ENCODE peak calls at places on chromosome 20, in five cellular contexts. V is GM06990, P is NCI-H1694, T is omental fat pad, N is iPS-NIHi11. Z is an unnamed sample.

GRCh38 chr20:35831029-35831428 is 59.2 kb downstream of the PHF20 start:
- DNase-seq in V (no peak), P (no peak), T (no peak), N (no peak), Z (no peak)

GRCh38 chr20:2742934-2743559 is 50.5 kb downstream of the EBF4 start:
- DNase-seq in V (no peak), P (peak), T (no peak), N (peak), Z (peak)

GRCh38 chr20:568097-568864 is 24.7 kb upstream of the CSNK2A1 start:
- DNase-seq in V (no peak), P (no peak), T (no peak), N (no peak), Z (no peak)

GRCh38 chr20:54545959-54546358 is 70.6 kb downstream of the DOK5 start:
- DNase-seq in V (no peak), P (no peak), T (no peak), N (no peak), Z (no peak)

GRCh38 chr20:47018381-47018780 is 123.7 kb downstream of the EYA2 start:
- DNase-seq in V (no peak), P (no peak), T (no peak), N (no peak), Z (no peak)

GRCh38 chr20:22684072-22684762 is 99.8 kb upstream of the FOXA2 start:
- DNase-seq in V (peak), P (peak), T (peak), N (peak), Z (peak)

GRCh38 chr20:62907377-62908317 is 18.7 kb downstream of the DIDO1 start:
- DNase-seq in V (no peak), P (no peak), T (no peak), N (peak), Z (peak)

GRCh38 chr20:38108438-38109024 is 56.5 kb downstream of the TGM2 start:
- DNase-seq in V (no peak), P (no peak), T (no peak), N (no peak), Z (no peak)

GRCh38 chr20:9955646-9956045 is 79.1 kb upstream of the ANKEF1 start:
- DNase-seq in V (no peak), P (no peak), T (no peak), N (no peak), Z (no peak)

GRCh38 chr20:16624106-16624505 is 50.9 kb upstream of the KIF16B start:
- DNase-seq in V (no peak), P (no peak), T (no peak), N (no peak), Z (no peak)

GRCh38 chr20:1442304-1442703 is 24.3 kb downstream of the NSFL1C start:
- DNase-seq in V (no peak), P (no peak), T (no peak), N (no peak), Z (no peak)

GRCh38 chr20:51695574-51696303 is 72.5 kb downstream of the ATP9A start:
- DNase-seq in V (no peak), P (no peak), T (no peak), N (peak), Z (no peak)

GRCh38 chr20:1830240-1830639 is 65.0 kb upstream of the SIRPA start:
- DNase-seq in V (no peak), P (no peak), T (no peak), N (no peak), Z (no peak)

GRCh38 chr20:62472343-62473199 is 3.2 kb downstream of the GATA5 start:
- DNase-seq in V (no peak), P (no peak), T (no peak), N (no peak), Z (no peak)

GRCh38 chr20:63344616-63345327 is 16.4 kb downstream of the CHRNA4 start:
- DNase-seq in V (no peak), P (no peak), T (no peak), N (no peak), Z (no peak)

GRCh38 chr20:19460386-19460785 is 247.9 kb downstream of the SLC24A3 start:
- DNase-seq in V (no peak), P (no peak), T (no peak), N (no peak), Z (no peak)

GRCh38 chr20:63708301-63709148 is 686 bp downstream of the ZGPAT start:
- DNase-seq in V (no peak), P (no peak), T (no peak), N (no peak), Z (peak)

Z was measured in HEK293T.